ENCODE peak calls at places on chromosomes 2 and 18, in four cellular contexts. One of them, this sample, is unnamed.

GRCh38 chr18:74524097-74524496 is 10.2 kb upstream of the CNDP1 start:
- DNase-seq in K562: no peak
- DNase-seq in HepG2: no peak
- DNase-seq in GM12878: no peak
- DNase-seq in this sample: no peak

GRCh38 chr2:103396152-103396551 is 634.3 kb downstream of the TMEM182 start:
- DNase-seq in HepG2: no peak
- DNase-seq in K562: no peak
- DNase-seq in GM12878: no peak
- DNase-seq in this sample: no peak

GRCh38 chr2:205746408-205746785 is 64.1 kb downstream of the NRP2 start:
- DNase-seq in K562: no peak
- DNase-seq in GM12878: no peak
- DNase-seq in HepG2: no peak
- DNase-seq in this sample: no peak

GRCh38 chr2:54771166-54771565 is 47.7 kb downstream of the EML6 start:
- DNase-seq in GM12878: no peak
- DNase-seq in HepG2: no peak
- DNase-seq in K562: no peak
- DNase-seq in this sample: no peak

GRCh38 chr2:149451417-149452165 is 121.2 kb downstream of the LYPD6 start:
- DNase-seq in GM12878: no peak
- DNase-seq in HepG2: no peak
- DNase-seq in K562: no peak
- DNase-seq in this sample: no peak

GRCh38 chr2:126785236-126785635 is 113.5 kb upstream of the TEX51 start:
- DNase-seq in GM12878: no peak
- DNase-seq in K562: no peak
- DNase-seq in HepG2: no peak
- DNase-seq in this sample: no peak

GRCh38 chr2:105375001-105375561 is 23.8 kb downstream of the FHL2 start:
- DNase-seq in HepG2: no peak
- DNase-seq in GM12878: no peak
- DNase-seq in K562: no peak
- DNase-seq in this sample: no peak

GRCh38 chr18:8938817-8939216 is 163.7 kb upstream of the NDUFV2 start:
- DNase-seq in HepG2: no peak
- DNase-seq in K562: no peak
- DNase-seq in GM12878: no peak
- DNase-seq in this sample: no peak

GRCh38 chr18:56889621-56890020 is 238.5 kb downstream of the WDR7 start:
- DNase-seq in HepG2: no peak
- DNase-seq in K562: no peak
- DNase-seq in GM12878: no peak
- DNase-seq in this sample: no peak

GRCh38 chr2:202317080-202317859 is 51.7 kb downstream of the NOP58 start:
- DNase-seq in GM12878: no peak
- DNase-seq in HepG2: no peak
- DNase-seq in K562: no peak
- DNase-seq in this sample: no peak

GRCh38 chr2:86704482-86704971 is 15.6 kb upstream of the RMND5A start:
- DNase-seq in K562: no peak
- DNase-seq in GM12878: no peak
- DNase-seq in HepG2: peak
- DNase-seq in this sample: peak

GRCh38 chr2:223247136-223247535 is 195.1 kb downstream of the KCNE4 start:
- DNase-seq in K562: peak
- DNase-seq in GM12878: no peak
- DNase-seq in HepG2: peak
- DNase-seq in this sample: no peak

GRCh38 chr2:8514274-8514662 is 167.6 kb upstream of the ID2 start:
- DNase-seq in GM12878: no peak
- DNase-seq in HepG2: no peak
- DNase-seq in K562: no peak
- DNase-seq in this sample: no peak

GRCh38 chr2:128386066-128386465 is 67.4 kb upstream of the HS6ST1 start:
- DNase-seq in GM12878: no peak
- DNase-seq in K562: peak
- DNase-seq in HepG2: no peak
- DNase-seq in this sample: no peak

GRCh38 chr2:153386481-153386891 is 92.1 kb downstream of the RPRM start:
- DNase-seq in HepG2: no peak
- DNase-seq in K562: no peak
- DNase-seq in GM12878: no peak
- DNase-seq in this sample: no peak

GRCh38 chr2:111091811-111092211 is 28.9 kb upstream of the BCL2L11 start:
- DNase-seq in HepG2: no peak
- DNase-seq in K562: no peak
- DNase-seq in GM12878: no peak
- DNase-seq in this sample: no peak

GRCh38 chr2:138086556-138086955 is 122.3 kb downstream of the HNMT start:
- DNase-seq in HepG2: no peak
- DNase-seq in GM12878: no peak
- DNase-seq in K562: no peak
- DNase-seq in this sample: no peak

GRCh38 chr18:48574667-48575300 is 36.0 kb downstream of the CTIF start:
- DNase-seq in K562: no peak
- DNase-seq in GM12878: no peak
- DNase-seq in HepG2: no peak
- DNase-seq in this sample: no peak

GRCh38 chr18:21192308-21192624 is 49.8 kb upstream of the GREB1L start:
- DNase-seq in GM12878: no peak
- DNase-seq in HepG2: no peak
- DNase-seq in K562: no peak
- DNase-seq in this sample: no peak
- TF ChIP-seq CTCF in GM12878: no peak
- TF ChIP-seq CTCF in HepG2: no peak
- TF ChIP-seq CTCF in K562: no peak
- TF ChIP-seq CTCF in this sample: no peak

GRCh38 chr2:39175391-39175790 is 54.5 kb upstream of the SOS1 start:
- DNase-seq in K562: no peak
- DNase-seq in HepG2: no peak
- DNase-seq in GM12878: no peak
- DNase-seq in this sample: no peak
- TF ChIP-seq HDAC2 in K562: no peak
- TF ChIP-seq HDAC2 in HepG2: no peak
- TF ChIP-seq HDAC2 in GM12878: no peak
- TF ChIP-seq HDAC2 in this sample: no peak

DNA sequence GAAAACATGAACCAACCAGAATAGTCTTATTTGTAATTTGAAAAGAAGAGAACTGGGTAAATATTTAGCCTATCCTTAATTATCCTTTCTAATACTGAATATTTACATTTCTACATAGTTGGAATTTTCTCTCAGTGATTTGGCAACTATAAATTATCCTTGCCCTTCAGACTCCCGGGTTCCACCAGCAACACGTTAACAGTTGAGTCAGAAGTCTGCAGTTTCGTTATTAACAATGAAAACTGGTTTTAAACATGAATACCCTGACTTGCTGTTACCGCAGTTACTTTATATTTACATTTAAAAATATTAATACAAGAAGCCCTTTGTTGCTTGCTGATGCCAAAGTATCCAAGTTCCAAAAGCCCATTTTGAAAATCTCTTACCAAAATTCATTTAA is 673.0 kb downstream of the ARHGAP15 start:
- DNase-seq in HepG2: no peak
- DNase-seq in K562: no peak
- DNase-seq in GM12878: peak
- DNase-seq in this sample: peak
- TF ChIP-seq MYC in HepG2: no peak
- TF ChIP-seq MYC in K562: no peak
- TF ChIP-seq MYC in GM12878: no peak
- TF ChIP-seq MYC in this sample: no peak

DNA sequence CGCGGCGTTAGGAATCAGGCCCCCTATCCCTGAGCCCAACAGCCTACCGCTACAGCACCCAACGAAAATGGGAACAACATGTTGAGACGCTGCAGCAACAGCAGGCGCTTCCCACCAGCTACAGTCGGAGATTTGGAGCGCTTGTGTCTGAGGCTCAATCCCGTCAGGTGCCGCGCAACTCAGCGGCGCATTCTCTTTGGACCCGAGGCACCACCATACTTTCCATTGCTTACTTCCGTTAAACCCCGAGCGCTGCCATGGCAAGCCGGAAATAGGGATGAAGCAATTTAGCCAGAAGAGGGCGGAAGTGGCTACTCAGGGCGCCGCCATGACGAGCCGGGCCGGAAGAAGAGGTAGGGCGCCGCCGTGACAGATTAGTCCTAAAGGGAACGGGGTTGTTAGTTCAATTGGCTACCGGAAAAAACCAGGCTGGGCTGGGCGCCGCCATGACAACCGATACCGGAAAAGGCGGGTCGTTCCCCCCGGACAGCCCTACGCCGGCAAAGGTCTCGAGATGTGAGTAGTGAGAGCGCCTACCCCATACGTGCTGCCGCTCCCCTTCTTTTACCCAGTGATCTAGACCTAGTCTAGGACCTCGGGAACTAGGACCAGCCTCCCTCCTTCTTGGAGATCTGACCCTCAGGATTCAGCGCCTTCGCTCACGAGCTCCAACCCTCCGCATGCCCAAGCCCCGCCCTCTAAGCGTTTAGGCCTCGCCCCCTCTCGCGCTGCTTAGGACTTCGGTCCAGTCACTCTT is at the start of gene CHCHD5:
- DNase-seq in K562: peak
- DNase-seq in GM12878: peak
- DNase-seq in HepG2: peak
- DNase-seq in this sample: peak
- TF ChIP-seq CTCF in K562: peak
- TF ChIP-seq CTCF in GM12878: peak
- TF ChIP-seq CTCF in HepG2: peak
- TF ChIP-seq CTCF in this sample: no peak

GRCh38 chr2:225100856-225101294 is 58.6 kb upstream of the DOCK10 start:
- DNase-seq in K562: no peak
- DNase-seq in HepG2: no peak
- DNase-seq in GM12878: no peak
- DNase-seq in this sample: peak
- TF ChIP-seq HDAC2 in K562: no peak
- TF ChIP-seq HDAC2 in HepG2: no peak
- TF ChIP-seq HDAC2 in GM12878: no peak
- TF ChIP-seq HDAC2 in this sample: no peak

GRCh38 chr18:36195427-36196122 is 8.3 kb downstream of the MOCOS start:
- DNase-seq in GM12878: no peak
- DNase-seq in K562: no peak
- DNase-seq in HepG2: no peak
- DNase-seq in this sample: no peak
- TF ChIP-seq MYC in GM12878: no peak
- TF ChIP-seq MYC in K562: no peak
- TF ChIP-seq MYC in HepG2: no peak
- TF ChIP-seq MYC in this sample: no peak

GRCh38 chr2:238874330-238875050 is 26.6 kb downstream of the TWIST2 start:
- DNase-seq in HepG2: no peak
- DNase-seq in K562: no peak
- DNase-seq in GM12878: no peak
- DNase-seq in this sample: no peak
- TF ChIP-seq CTCF in HepG2: no peak
- TF ChIP-seq CTCF in K562: no peak
- TF ChIP-seq CTCF in GM12878: no peak
- TF ChIP-seq CTCF in this sample: no peak

GRCh38 chr2:46461716-46462171 is 17.6 kb upstream of the TMEM247 start:
- DNase-seq in HepG2: no peak
- DNase-seq in GM12878: peak
- DNase-seq in K562: no peak
- DNase-seq in this sample: no peak

GRCh38 chr2:46460991-46461715 is 18.2 kb upstream of the TMEM247 start:
- DNase-seq in HepG2: peak
- DNase-seq in K562: peak
- DNase-seq in GM12878: peak
- DNase-seq in this sample: peak

GRCh38 chr2:46460241-46460921 is 19.0 kb upstream of the TMEM247 start:
- DNase-seq in GM12878: no peak
- DNase-seq in K562: no peak
- DNase-seq in HepG2: peak
- DNase-seq in this sample: no peak

GRCh38 chr2:46459694-46460093 is 19.7 kb upstream of the TMEM247 start:
- DNase-seq in HepG2: no peak
- DNase-seq in K562: no peak
- DNase-seq in GM12878: no peak
- DNase-seq in this sample: no peak

DNA sequence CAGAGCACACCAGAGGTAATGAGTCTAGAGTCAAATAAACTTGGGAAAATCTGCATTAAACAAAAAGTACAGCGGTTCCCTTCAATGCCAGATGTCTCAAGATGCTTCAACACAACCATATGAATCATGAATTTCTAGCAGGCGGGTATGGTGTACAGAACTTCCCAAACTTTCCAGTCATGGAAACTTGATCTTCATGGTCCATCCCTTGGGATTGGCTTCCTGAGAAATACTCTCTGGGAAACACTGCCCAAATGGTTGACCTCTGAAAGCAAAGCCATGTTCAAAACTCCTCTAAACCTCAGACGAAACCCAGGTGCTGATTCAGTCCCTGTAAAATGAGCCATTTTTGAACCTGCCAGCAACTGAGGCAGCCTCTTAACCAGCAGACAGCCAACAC is 16.4 kb upstream of the TMEM247 start:
- DNase-seq in HepG2: no peak
- DNase-seq in K562: no peak
- DNase-seq in GM12878: no peak
- DNase-seq in this sample: no peak
- TF ChIP-seq HDAC2 in HepG2: no peak
- TF ChIP-seq HDAC2 in K562: no peak
- TF ChIP-seq HDAC2 in GM12878: no peak
- TF ChIP-seq HDAC2 in this sample: no peak

GRCh38 chr2:85327757-85328617 is at the start of gene TGOLN2:
- DNase-seq in GM12878: peak
- DNase-seq in K562: peak
- DNase-seq in HepG2: peak
- DNase-seq in this sample: peak

GRCh38 chr2:85324639-85325465 is 2.9 kb downstream of the TGOLN2 start:
- DNase-seq in HepG2: peak
- DNase-seq in GM12878: no peak
- DNase-seq in K562: no peak
- DNase-seq in this sample: no peak

GRCh38 chr2:85325466-85325811 is 2.4 kb downstream of the TGOLN2 start:
- DNase-seq in K562: no peak
- DNase-seq in HepG2: no peak
- DNase-seq in GM12878: no peak
- DNase-seq in this sample: no peak

GRCh38 chr2:85326946-85327756 is 638 bp downstream of the TGOLN2 start:
- DNase-seq in GM12878: no peak
- DNase-seq in HepG2: no peak
- DNase-seq in K562: no peak
- DNase-seq in this sample: peak

GRCh38 chr2:85326406-85326945 is 1.3 kb downstream of the TGOLN2 start:
- DNase-seq in K562: no peak
- DNase-seq in GM12878: no peak
- DNase-seq in HepG2: peak
- DNase-seq in this sample: no peak
- TF ChIP-seq MYC in K562: no peak
- TF ChIP-seq MYC in GM12878: no peak
- TF ChIP-seq MYC in HepG2: peak
- TF ChIP-seq MYC in this sample: no peak

GRCh38 chr2:59484673-59485072 is 1068.8 kb downstream of the BCL11A start:
- DNase-seq in GM12878: no peak
- DNase-seq in K562: no peak
- DNase-seq in HepG2: no peak
- DNase-seq in this sample: no peak
- TF ChIP-seq CTCF in GM12878: no peak
- TF ChIP-seq CTCF in K562: no peak
- TF ChIP-seq CTCF in HepG2: no peak
- TF ChIP-seq CTCF in this sample: no peak